ENCODE peak calls at places on chromosomes 4 and X, in five cellular contexts. O is A549, W is GM12878, J is HepG2, Y is H1. B is an unnamed sample.

GRCh38 chr4:185282968-185283367 is 73.6 kb downstream of the SNX25 start:
- DNase-seq in W (no peak), Y (no peak), O (peak), J (no peak), B (no peak)

GRCh38 chrX:7019555-7019954 is 128.0 kb upstream of the STS start:
- DNase-seq in Y (no peak), J (no peak), W (no peak), O (no peak), B (no peak)

GRCh38 chr4:175422331-175422730 is 389.7 kb downstream of the GPM6A start:
- DNase-seq in Y (no peak), W (no peak), O (peak), J (no peak), B (no peak)

GRCh38 chr4:29304595-29304994 is 1415.6 kb upstream of the PCDH7 start:
- DNase-seq in Y (no peak), J (no peak), W (no peak), O (no peak), B (no peak)

GRCh38 chrX:82218361-82218760 is 1016.5 kb downstream of the SH3BGRL start:
- DNase-seq in O (peak), Y (no peak), J (peak), W (peak), B (peak)

GRCh38 chrX:78997870-78998558 is 52.8 kb downstream of the P2RY10 start:
- DNase-seq in O (no peak), W (no peak), Y (no peak), J (no peak), B (no peak)

GRCh38 chr4:159764343-159764952 is 661.6 kb downstream of the RAPGEF2 start:
- DNase-seq in W (no peak), O (peak), J (peak), Y (peak), B (peak)

GRCh38 chrX:46957299-46957698 is 45.1 kb downstream of the JADE3 start:
- DNase-seq in O (peak), W (no peak), J (no peak), Y (no peak), B (no peak)

GRCh38 chr4:92047209-92047877 is 256.4 kb upstream of the GRID2 start:
- DNase-seq in O (peak), W (no peak), Y (no peak), J (no peak), B (no peak)

DNA sequence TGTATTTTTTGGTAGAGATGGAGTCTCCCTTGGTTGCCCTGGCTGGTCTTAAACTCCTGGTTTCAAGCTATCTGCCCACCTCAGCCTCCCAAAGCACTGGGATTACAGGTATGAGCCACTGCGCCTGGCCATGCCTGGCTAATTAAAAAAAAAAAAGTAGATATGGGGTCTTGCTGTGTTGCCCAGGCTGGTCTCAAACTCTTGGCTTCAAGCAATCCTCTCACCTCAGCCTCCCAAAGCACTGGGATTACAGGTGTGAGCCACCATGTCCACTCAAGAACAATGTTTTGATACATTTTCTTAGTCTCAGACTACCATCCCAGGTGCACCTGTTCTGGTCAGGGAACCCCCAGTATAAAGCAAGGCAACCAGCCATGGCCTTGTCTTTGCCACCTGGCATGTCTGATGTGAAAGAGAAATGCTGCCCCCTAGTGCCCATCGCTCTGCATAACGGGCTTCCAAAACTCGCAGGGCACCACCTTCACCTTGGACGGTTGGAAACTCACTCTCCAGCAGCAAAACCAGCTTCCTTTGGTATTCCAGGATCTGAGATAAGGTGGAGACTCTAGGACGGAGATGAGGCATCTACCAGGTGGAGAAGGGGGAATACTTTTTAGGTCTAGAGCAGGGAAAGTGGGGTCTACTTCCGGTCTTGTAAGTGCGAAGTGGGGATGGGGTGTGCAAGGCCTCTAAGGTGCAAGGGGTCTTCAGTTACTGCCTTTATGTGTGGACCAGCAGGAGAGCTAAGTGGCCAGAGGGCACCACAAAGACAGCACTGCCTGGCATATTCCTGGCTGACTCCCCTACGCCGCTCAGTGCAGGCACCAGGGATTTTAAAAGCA is 47.7 kb upstream of the AFAP1 start:
- DNase-seq in J (peak), W (peak), Y (peak), O (peak), B (peak)
- TF ChIP-seq HDAC2 in J (no peak), W (no peak), Y (peak), O (no peak), B (no peak)

DNA sequence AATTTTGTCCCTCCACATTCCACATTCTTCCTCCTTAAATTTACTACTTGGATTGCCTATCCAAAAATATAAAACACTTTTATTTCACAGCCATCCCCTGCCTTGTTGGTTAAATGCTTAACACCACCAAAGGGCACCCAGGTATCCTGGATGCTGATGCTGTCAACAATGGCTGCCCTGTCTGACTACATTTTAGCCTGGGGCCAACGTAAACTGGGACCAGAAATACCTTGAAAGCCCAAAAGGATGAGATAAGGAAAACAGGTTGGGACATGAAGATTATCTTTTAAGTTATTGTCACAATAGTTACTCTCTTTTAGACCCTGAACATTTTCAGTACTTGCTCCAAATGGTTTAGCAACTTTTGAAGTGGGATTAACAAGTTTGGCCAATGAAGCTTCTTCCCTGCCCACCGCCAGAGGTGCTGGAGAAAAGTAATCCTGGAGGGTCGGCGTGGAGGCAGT is 775 bp upstream of the YIPF6 start:
- DNase-seq in W (no peak), J (peak), O (peak), Y (no peak), B (no peak)
- TF ChIP-seq HDAC2 in W (no peak), J (no peak), O (no peak), Y (no peak), B (no peak)

DNA sequence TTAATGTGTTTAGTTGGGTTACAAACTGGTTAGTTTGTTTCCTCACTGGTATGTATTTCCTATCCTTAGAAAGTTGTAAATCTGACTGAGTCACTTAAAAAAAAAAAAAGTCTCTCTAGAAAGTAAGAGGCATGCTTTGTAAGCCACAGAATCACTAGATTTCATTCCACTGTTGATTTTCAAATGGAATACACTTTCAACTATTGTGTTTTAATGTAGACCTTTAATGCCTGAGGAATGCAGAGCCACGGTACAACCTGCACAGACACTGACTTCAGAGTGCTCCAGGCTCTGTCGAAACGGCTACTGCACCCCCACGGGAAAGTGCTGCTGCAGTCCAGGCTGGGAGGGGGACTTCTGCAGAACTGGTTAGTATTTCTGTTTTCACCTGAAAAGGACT is 88.6 kb downstream of the HHIP start:
- DNase-seq in J (no peak), Y (no peak), W (no peak), O (no peak), B (no peak)
- TF ChIP-seq HDAC2 in J (no peak), Y (no peak), W (no peak), O (no peak), B (no peak)

GRCh38 chr4:107800058-107800457 is 24.7 kb upstream of the SGMS2 start:
- DNase-seq in Y (no peak), W (no peak), O (no peak), J (no peak), B (no peak)

GRCh38 chr4:107806196-107806595 is 18.5 kb upstream of the SGMS2 start:
- DNase-seq in J (no peak), O (no peak), W (no peak), Y (no peak), B (no peak)

GRCh38 chr4:107800686-107801085 is 24.0 kb upstream of the SGMS2 start:
- DNase-seq in W (no peak), O (no peak), Y (no peak), J (no peak), B (no peak)

GRCh38 chr4:107799634-107800033 is 25.1 kb upstream of the SGMS2 start:
- DNase-seq in Y (no peak), J (no peak), O (no peak), W (no peak), B (no peak)

GRCh38 chr4:107801766-107802211 is 22.9 kb upstream of the SGMS2 start:
- DNase-seq in J (no peak), O (no peak), W (no peak), Y (no peak), B (no peak)
- TF ChIP-seq HDAC2 in J (no peak), O (no peak), W (no peak), Y (no peak), B (no peak)

GRCh38 chr4:133483600-133484246 is 334.6 kb downstream of the PCDH10 start:
- DNase-seq in J (peak), O (peak), Y (no peak), W (no peak), B (no peak)
- TF ChIP-seq HDAC2 in J (no peak), O (no peak), Y (no peak), W (no peak), B (no peak)

GRCh38 chr4:113469926-113470325 is 291.6 kb downstream of the CAMK2D start:
- DNase-seq in W (no peak), O (no peak), J (peak), Y (no peak), B (no peak)
- TF ChIP-seq HDAC2 in W (no peak), O (no peak), J (no peak), Y (no peak), B (no peak)

GRCh38 chr4:182010876-182011275 is 232.3 kb upstream of the TENM3 start:
- DNase-seq in O (no peak), J (no peak), W (no peak), Y (no peak), B (no peak)
- TF ChIP-seq HDAC2 in O (no peak), J (no peak), W (no peak), Y (no peak), B (no peak)

B was measured in K562.